ENCODE peak calls at places on chromosomes 1 and 21, in ten cellular contexts. P, J, Y, U, E, D, C, K, T and X are unnamed samples.
A peak's percentile ranks its signal among the peaks of the same experiment; 100 is the strongest.

GRCh38 chr1:62336638-62337534 is 17.7 kb upstream of the KANK4 start:
- DNase-seq in U (no peak), C (no peak), T (no peak), K (no peak), Y (no peak), D (no peak), J (no peak), P (no peak), E (no peak), X (no peak)

GRCh38 chr1:172903581-172904220 is 147.0 kb downstream of the TNFSF18 start:
- DNase-seq in Y (no peak), P (no peak), D (no peak), E (peak; percentile 83), K (peak; percentile 79), C (no peak), J (no peak), U (no peak), T (no peak), X (no peak)

GRCh38 chr1:176957603-176958002 is 206.9 kb downstream of the ASTN1 start:
- DNase-seq in T (no peak), P (no peak), U (no peak), Y (no peak), K (no peak), J (no peak), E (no peak), D (no peak), C (no peak), X (no peak)

GRCh38 chr21:36589352-36589971 is 109.5 kb upstream of the SIM2 start:
- DNase-seq in T (peak; percentile 74), J (peak; percentile 17), C (peak; percentile 31), K (peak; percentile 20), U (peak; percentile 2), Y (peak; percentile 39), D (no peak), P (peak; percentile 73), E (peak; percentile 32), X (peak; percentile 66)

GRCh38 chr1:28509705-28510349 is 4.0 kb downstream of the RCC1 start:
- DNase-seq in D (no peak), Y (no peak), P (peak; percentile 40), E (no peak), J (no peak), T (no peak), U (no peak), K (no peak), C (peak; percentile 88), X (no peak)

GRCh38 chr1:107252271-107252670 is 111.4 kb downstream of the NTNG1 start:
- DNase-seq in T (no peak), J (no peak), Y (no peak), C (no peak), K (no peak), E (no peak), P (no peak), D (no peak), U (no peak), X (no peak)

GRCh38 chr1:228400692-228401454 is 5.8 kb downstream of the TRIM11 start:
- DNase-seq in U (no peak), J (no peak), P (no peak), Y (no peak), K (no peak), T (no peak), E (no peak), C (no peak), D (no peak), X (no peak)

GRCh38 chr1:173997796-173998195 is 24.4 kb downstream of the RC3H1 start:
- DNase-seq in E (no peak), P (no peak), U (no peak), J (no peak), D (no peak), K (no peak), Y (no peak), C (no peak), T (no peak), X (no peak)

GRCh38 chr1:39076799-39077148 is 50.6 kb downstream of the NDUFS5 start:
- DNase-seq in C (no peak), D (no peak), J (no peak), K (no peak), T (no peak), P (no peak), Y (no peak), U (no peak), E (no peak), X (no peak)

GRCh38 chr1:167659440-167659839 is 29.4 kb downstream of the RCSD1 start:
- DNase-seq in T (peak; percentile 62), E (no peak), C (no peak), Y (no peak), P (no peak), K (no peak), D (no peak), U (no peak), J (no peak), X (no peak)

GRCh38 chr1:113090051-113090450 is 17.1 kb downstream of the LRIG2 start:
- DNase-seq in C (no peak), D (no peak), T (no peak), U (no peak), J (no peak), P (no peak), Y (no peak), K (no peak), E (no peak), X (no peak)

GRCh38 chr1:54425152-54425584 is 19.0 kb upstream of the SSBP3 start:
- DNase-seq in K (no peak), P (no peak), Y (peak; percentile 71), D (no peak), U (no peak), T (no peak), J (no peak), C (no peak), E (no peak), X (no peak)

GRCh38 chr1:195933816-195934215 is 674.4 kb downstream of the KCNT2 start:
- DNase-seq in T (no peak), P (no peak), U (no peak), E (no peak), K (no peak), D (no peak), C (no peak), Y (no peak), J (no peak), X (no peak)

GRCh38 chr21:27306821-27307746 is 340.2 kb upstream of the ADAMTS5 start:
- DNase-seq in P (no peak), K (no peak), D (no peak), C (no peak), E (peak; percentile 34), T (no peak), J (no peak), Y (no peak), U (no peak), X (no peak)

GRCh38 chr1:177849130-177849529 is 120.7 kb downstream of the SEC16B start:
- DNase-seq in J (no peak), C (no peak), K (peak; percentile 48), U (no peak), D (no peak), E (no peak), Y (no peak), T (no peak), P (no peak), X (no peak)

GRCh38 chr21:41610042-41610839 is 102.3 kb upstream of the TMPRSS2 start:
- DNase-seq in K (peak; percentile 28), P (peak; percentile 43), T (peak; percentile 81), C (peak; percentile 30), D (no peak), E (no peak), J (peak; percentile 67), Y (peak; percentile 78), U (peak; percentile 18), X (peak; percentile 79)

GRCh38 chr1:89451011-89451410 is 73.6 kb upstream of the LRRC8B start:
- DNase-seq in K (peak; percentile 4), E (no peak), D (no peak), Y (no peak), J (no peak), U (no peak), P (no peak), C (peak; percentile 17), T (no peak), X (no peak)

GRCh38 chr1:43736819-43737218 is 29.5 kb downstream of the ST3GAL3 start:
- DNase-seq in C (no peak), J (no peak), K (no peak), E (no peak), T (no peak), Y (no peak), D (no peak), U (no peak), P (no peak), X (no peak)

GRCh38 chr1:100536031-100536430 is 1.9 kb upstream of the GPR88 start:
- DNase-seq in T (no peak), P (no peak), U (no peak), D (no peak), J (no peak), K (no peak), E (no peak), C (no peak), Y (no peak), X (no peak)

GRCh38 chr1:58466618-58467241 is 79.8 kb downstream of the OMA1 start:
- DNase-seq in E (no peak), Y (no peak), D (no peak), P (no peak), K (no peak), U (no peak), J (no peak), C (no peak), T (no peak), X (no peak)

GRCh38 chr1:117612517-117613248 is 6.8 kb downstream of the TENT5C start:
- DNase-seq in Y (peak; percentile 65), C (peak; percentile 72), T (no peak), J (no peak), U (no peak), E (peak; percentile 24), P (peak; percentile 15), K (peak; percentile 48), D (no peak), X (no peak)

GRCh38 chr1:156489166-156489934 is 11.2 kb downstream of the MEF2D start:
- DNase-seq in C (no peak), J (no peak), D (no peak), K (no peak), E (no peak), Y (no peak), P (no peak), U (peak; percentile 67), T (no peak), X (peak; percentile 68)

GRCh38 chr1:244461254-244462071 is at the start of gene CATSPERE:
- DNase-seq in T (peak; percentile 92), U (peak; percentile 73), E (peak; percentile 43), Y (peak; percentile 84), J (peak; percentile 78), K (peak; percentile 82), C (peak; percentile 69), P (peak; percentile 93), D (peak; percentile 38), X (peak; percentile 89)

GRCh38 chr1:209790286-209791193 is 6.2 kb upstream of the C1orf74 start:
- DNase-seq in C (no peak), U (no peak), Y (no peak), D (no peak), E (no peak), T (no peak), J (no peak), P (no peak), K (no peak), X (no peak)

GRCh38 chr1:211474426-211474825 is 17.5 kb downstream of the RD3 start:
- DNase-seq in P (no peak), D (no peak), E (no peak), K (no peak), Y (no peak), J (no peak), C (no peak), T (peak; percentile 6), U (no peak), X (no peak)

GRCh38 chr21:45323487-45324380 is 36.0 kb upstream of the POFUT2 start:
- DNase-seq in J (no peak), P (no peak), U (no peak), T (no peak), C (no peak), E (no peak), K (no peak), D (no peak), Y (no peak), X (peak; percentile 68)

GRCh38 chr1:40059292-40059959 is 18.9 kb downstream of the CAP1 start:
- DNase-seq in U (no peak), K (peak; percentile 30), E (no peak), J (no peak), C (no peak), Y (no peak), D (no peak), P (no peak), T (no peak), X (peak; percentile 62)

GRCh38 chr1:200330770-200331428 is 78.9 kb downstream of the ZNF281 start:
- DNase-seq in K (no peak), J (peak; percentile 13), U (no peak), Y (no peak), T (no peak), P (no peak), E (no peak), D (no peak), C (no peak), X (no peak)